ENCODE peak calls at places on chromosomes 11 and 22, in five cellular contexts. C, T, V, H and M are unnamed samples. For H3K4me1, the result is how much of the 10 kb centered on the place peaks cover.

GRCh38 chr11:35276396-35276795 is 137.4 kb downstream of the CD44 start:
- DNase-seq in V (no peak), H (no peak), T (no peak), C (peak), M (no peak)

GRCh38 chr11:68966894-68967780 is 13.6 kb downstream of the MRGPRD start:
- DNase-seq in T (no peak), V (no peak), C (no peak), H (no peak), M (no peak)

GRCh38 chr22:37345863-37346514 is 63.7 kb downstream of the CYTH4 start:
- DNase-seq in H (peak), C (peak), T (no peak), V (no peak), M (peak)

GRCh38 chr11:2739531-2740274 is 39.9 kb upstream of the KCNQ1OT1 start:
- DNase-seq in T (peak), H (no peak), V (no peak), C (no peak), M (no peak)

GRCh38 chr11:130220311-130221030 is 60.9 kb downstream of the ST14 start:
- DNase-seq in C (no peak), V (no peak), T (no peak), H (no peak), M (no peak)

GRCh38 chr11:2270322-2271076 is at the start of gene ASCL2:
- DNase-seq in H (peak), T (peak), V (no peak), C (no peak), M (no peak)

GRCh38 chr11:18457435-18457834 is 1.8 kb downstream of the LDHAL6A start:
- DNase-seq in C (no peak), V (no peak), H (no peak), T (no peak), M (no peak)

GRCh38 chr22:20510811-20511577 is 3.6 kb downstream of the MED15 start:
- DNase-seq in V (no peak), T (no peak), H (no peak), C (no peak), M (no peak)

GRCh38 chr11:73217131-73217809 is 811 bp upstream of the P2RY2 start:
- DNase-seq in H (peak), V (no peak), C (no peak), T (no peak), M (no peak)

GRCh38 chr11:63961608-63962412 is 12.6 kb upstream of the COX8A start:
- DNase-seq in V (no peak), C (peak), H (no peak), T (no peak), M (peak)
- H3K4me1 ChIP-seq in V (under half), C (under half), H (under half), T (under half), M (under half)

GRCh38 chr11:216081-216974 is 8.8 kb downstream of the RIC8A start:
- DNase-seq in V (no peak), H (no peak), C (no peak), T (no peak), M (no peak)
- H3K27ac ChIP-seq in V (peak), H (no peak), C (peak), T (no peak), M (no peak)

GRCh38 chr22:49958462-49958921 is 2.1 kb upstream of the PIM3 start:
- DNase-seq in C (no peak), T (peak), H (no peak), V (no peak), M (peak)
- H3K4me1 ChIP-seq in C (under half), T (half or more), H (under half), V (under half), M (half or more)

GRCh38 chr22:28903719-28904118 is 20.3 kb downstream of the ZNRF3 start:
- DNase-seq in V (peak), T (no peak), C (no peak), H (peak), M (no peak)
- H3K27ac ChIP-seq in V (peak), T (peak), C (peak), H (peak), M (peak)

GRCh38 chr22:42907404-42908081 is 50.5 kb upstream of the ARFGAP3 start:
- DNase-seq in C (no peak), V (no peak), T (no peak), H (no peak), M (no peak)

GRCh38 chr22:42910221-42910942 is 53.3 kb upstream of the ARFGAP3 start:
- DNase-seq in C (no peak), V (peak), H (no peak), T (peak), M (no peak)

GRCh38 chr22:42909363-42910058 is 52.4 kb upstream of the ARFGAP3 start:
- DNase-seq in H (no peak), V (no peak), T (peak), C (no peak), M (no peak)

GRCh38 chr22:42906605-42907338 is 49.7 kb upstream of the ARFGAP3 start:
- DNase-seq in C (peak), T (no peak), H (peak), V (peak), M (peak)

DNA sequence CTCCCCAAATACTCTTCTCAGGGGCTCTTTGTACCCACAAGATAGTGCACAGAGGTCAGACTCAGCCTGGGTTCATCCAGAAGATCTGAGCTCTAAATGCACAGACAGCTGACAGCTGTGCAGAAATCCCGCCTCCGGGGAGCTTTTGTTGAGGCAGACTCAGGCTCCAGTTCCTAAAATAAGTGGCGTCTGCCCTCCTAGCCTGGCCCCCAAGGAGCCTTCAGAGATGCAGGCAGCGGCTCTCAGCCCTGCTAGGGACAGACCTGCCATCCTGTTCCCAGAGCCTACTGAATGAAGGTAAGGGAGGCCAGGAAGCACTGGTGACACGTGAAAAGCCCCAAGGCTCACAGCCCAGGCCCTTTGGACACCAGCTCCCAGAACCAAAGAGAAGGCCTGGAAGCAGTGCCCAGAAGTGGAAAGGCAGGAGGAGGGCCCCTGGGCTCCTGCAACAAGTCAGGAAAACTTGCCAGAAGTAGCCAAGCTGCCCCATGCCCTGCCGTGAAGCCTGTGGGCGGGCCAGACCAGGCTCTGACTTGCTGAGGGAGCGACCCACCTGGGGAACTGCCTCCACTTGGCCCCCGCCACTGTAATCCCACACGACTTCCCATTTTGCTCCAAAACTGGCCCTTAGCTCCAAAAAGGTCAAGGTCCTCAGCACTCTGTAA is 51.1 kb upstream of the ARFGAP3 start:
- DNase-seq in T (no peak), C (no peak), H (no peak), V (peak), M (no peak)
- H3K4me1 ChIP-seq in T (under half), C (under half), H (under half), V (half or more), M (half or more)

GRCh38 chr11:66854231-66854661 is 2.6 kb upstream of the LRFN4 start:
- DNase-seq in C (no peak), V (no peak), H (no peak), T (no peak), M (no peak)

GRCh38 chr11:66855574-66856495 is 1.0 kb upstream of the LRFN4 start:
- DNase-seq in V (peak), C (peak), H (peak), T (peak), M (peak)

GRCh38 chr11:66856496-66857233 is at the start of gene LRFN4:
- DNase-seq in C (no peak), V (peak), H (peak), T (peak), M (peak)

GRCh38 chr11:66853242-66854229 is 3.3 kb upstream of the LRFN4 start:
- DNase-seq in V (no peak), H (no peak), C (no peak), T (no peak), M (no peak)

DNA sequence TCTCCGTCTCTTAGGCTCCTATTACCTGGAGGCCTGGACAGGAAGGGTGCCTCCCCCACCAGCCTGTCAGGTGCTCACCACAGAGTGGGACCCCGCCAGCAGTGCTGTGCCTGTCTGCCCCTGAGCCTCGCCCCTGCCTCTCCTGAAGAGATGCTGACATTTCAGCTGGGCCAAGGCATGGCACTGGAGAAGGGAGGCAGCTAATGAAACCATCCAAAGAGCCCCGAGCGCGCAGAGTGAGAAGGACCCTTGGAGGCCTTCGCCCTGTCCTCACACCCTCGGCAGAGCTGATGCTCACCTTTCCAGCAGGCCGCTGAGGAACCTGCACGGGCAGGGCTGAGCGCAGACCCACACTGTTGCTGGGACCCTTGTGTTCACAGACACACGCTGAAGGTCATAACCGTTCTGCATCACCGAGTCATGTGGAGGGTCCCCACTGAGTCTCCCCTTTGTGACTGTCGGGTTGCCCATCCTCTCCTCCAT is 2.1 kb upstream of the LRFN4 start:
- DNase-seq in T (peak), V (no peak), H (no peak), C (no peak), M (no peak)
- H3K27ac ChIP-seq in T (no peak), V (no peak), H (no peak), C (no peak), M (no peak)

GRCh38 chr11:82846037-82846383 is 54.2 kb downstream of the PRCP start:
- DNase-seq in T (no peak), V (no peak), H (no peak), C (no peak), M (no peak)

GRCh38 chr11:82848829-82849228 is 51.4 kb downstream of the PRCP start:
- DNase-seq in H (no peak), T (no peak), C (no peak), V (no peak), M (no peak)

GRCh38 chr11:82842019-82842418 is 58.2 kb downstream of the PRCP start:
- DNase-seq in V (peak), T (no peak), C (no peak), H (no peak), M (no peak)

GRCh38 chr11:82843057-82843795 is 57.0 kb downstream of the PRCP start:
- DNase-seq in H (no peak), T (no peak), V (no peak), C (no peak), M (no peak)

GRCh38 chr11:82845336-82846036 is 54.7 kb downstream of the PRCP start:
- DNase-seq in H (no peak), C (no peak), T (no peak), V (no peak), M (no peak)
- H3K4me1 ChIP-seq in H (under half), C (under half), T (under half), V (under half), M (under half)